ENCODE peak calls at places on chromosomes 2 and 18, in four cellular contexts. Z is HepG2, R is A549, G is K562. F is an unnamed sample.

GRCh38 chr18:63765837-63766236 is 9.4 kb upstream of the SERPINB7 start:
- DNase-seq in Z (no peak), R (no peak), G (no peak), F (no peak)

GRCh38 chr18:51149605-51150429 is 47.7 kb downstream of the MEX3C start:
- DNase-seq in Z (no peak), R (peak), G (no peak), F (no peak)

GRCh38 chr2:148720501-148720998 is 76.0 kb downstream of the EPC2 start:
- DNase-seq in Z (no peak), R (no peak), G (no peak), F (no peak)

GRCh38 chr2:111042261-111042660 is 78.5 kb upstream of the BCL2L11 start:
- DNase-seq in Z (no peak), R (no peak), G (no peak), F (no peak)

GRCh38 chr2:132373391-132374135 is 43.0 kb upstream of the GPR39 start:
- DNase-seq in Z (no peak), R (no peak), G (no peak), F (no peak)

GRCh38 chr18:22177496-22177866 is 8.1 kb downstream of the GATA6 start:
- DNase-seq in Z (no peak), R (no peak), G (no peak), F (no peak)

GRCh38 chr2:181483876-181484275 is 26.7 kb downstream of the ITGA4 start:
- DNase-seq in Z (no peak), R (no peak), G (no peak), F (no peak)

GRCh38 chr2:226483745-226484619 is 315.6 kb downstream of the IRS1 start:
- DNase-seq in Z (peak), R (peak), G (no peak), F (peak)

GRCh38 chr2:223993634-223994232 is 36.5 kb downstream of the MRPL44 start:
- DNase-seq in Z (peak), R (peak), G (peak), F (peak)

GRCh38 chr2:160371251-160372009 is 122.2 kb downstream of the RBMS1 start:
- DNase-seq in Z (no peak), R (no peak), G (no peak), F (no peak)

GRCh38 chr2:223950448-223951347 is 5.6 kb upstream of the WDFY1 start:
- DNase-seq in Z (no peak), R (no peak), G (no peak), F (no peak)

GRCh38 chr2:32900246-32901000 is 46.3 kb upstream of the LTBP1 start:
- DNase-seq in Z (no peak), R (no peak), G (no peak), F (no peak)

GRCh38 chr2:68925298-68925885 is 27.3 kb downstream of the GKN2 start:
- DNase-seq in Z (peak), R (peak), G (peak), F (peak)

GRCh38 chr18:48573632-48574293 is 34.9 kb downstream of the CTIF start:
- DNase-seq in Z (peak), R (no peak), G (peak), F (peak)

GRCh38 chr2:218427741-218428140 is 8.8 kb downstream of the VIL1 start:
- DNase-seq in Z (no peak), R (no peak), G (peak), F (peak)

GRCh38 chr2:127023504-127023903 is 83.5 kb downstream of the BIN1 start:
- DNase-seq in Z (no peak), R (no peak), G (no peak), F (no peak)

GRCh38 chr2:58700621-58701020 is 459.5 kb upstream of the FANCL start:
- DNase-seq in Z (no peak), R (no peak), G (no peak), F (no peak)
- TF ChIP-seq HMGXB4 in Z (no peak), R (no peak), G (no peak), F (no peak)

GRCh38 chr2:171249689-171250088 is 89.0 kb upstream of the TLK1 start:
- DNase-seq in Z (no peak), R (no peak), G (no peak), F (no peak)
- TF ChIP-seq HMGXB4 in Z (no peak), R (no peak), G (no peak), F (no peak)

GRCh38 chr18:37419272-37419671 is 146.3 kb downstream of the CELF4 start:
- DNase-seq in Z (no peak), R (peak), G (no peak), F (no peak)
- TF ChIP-seq HMGXB4 in Z (no peak), R (no peak), G (no peak), F (no peak)

GRCh38 chr2:106885981-106886915 is at the start of gene ST6GAL2:
- DNase-seq in Z (no peak), R (peak), G (no peak), F (peak)
- TF ChIP-seq HMGXB4 in Z (no peak), R (no peak), G (no peak), F (peak)